ENCODE peak calls at places on chromosomes 4 and X, in five cellular contexts. E is K562, L is cardiac fibroblast, K is endodermal cell, C is PC-3. I is an unnamed sample.
A peak's percentile ranks its signal among the peaks of the same experiment; 100 is the strongest.

GRCh38 chrX:22310779-22311178 is 38.1 kb downstream of the CBLL2 start:
- DNase-seq in E (no peak), L (peak; percentile 69), K (no peak), C (no peak), I (no peak)

GRCh38 chrX:135737361-135738071 is 24.1 kb downstream of the CT45A1 start:
- DNase-seq in E (no peak), L (peak; percentile 1), K (no peak), C (peak; percentile 42), I (no peak)

GRCh38 chr4:67030636-67031035 is 514.7 kb downstream of the CENPC start:
- DNase-seq in E (no peak), L (peak; percentile 32), K (no peak), C (no peak), I (no peak)

GRCh38 chrX:40544343-40545250 is 36.2 kb upstream of the ATP6AP2 start:
- DNase-seq in E (peak; percentile 52), L (peak; percentile 15), K (no peak), C (peak; percentile 42), I (no peak)

GRCh38 chr4:23022032-23022431 is 329.3 kb downstream of the GBA3 start:
- DNase-seq in E (no peak), L (peak; percentile 37), K (peak; percentile 47), C (peak; percentile 89), I (peak; percentile 75)

GRCh38 chr4:99352602-99353580 is at the start of gene ADH1C:
- DNase-seq in E (no peak), L (peak; percentile 44), K (no peak), C (no peak), I (no peak)

GRCh38 chrX:27336466-27337091 is 126.6 kb downstream of the PPP4R3C start:
- DNase-seq in E (peak; percentile 34), L (peak; percentile 20), K (peak; percentile 82), C (peak; percentile 60), I (no peak)

GRCh38 chr4:24991015-24991414 is 39.7 kb downstream of the LGI2 start:
- DNase-seq in E (no peak), L (peak; percentile 86), K (no peak), C (peak; percentile 16), I (peak; percentile 55)

GRCh38 chr4:97498875-97499274 is 644.4 kb downstream of the STPG2 start:
- DNase-seq in E (no peak), L (peak; percentile 20), K (no peak), C (peak; percentile 92), I (no peak)

GRCh38 chrX:19382500-19383145 is 38.9 kb downstream of the PDHA1 start:
- DNase-seq in E (peak; percentile 24), L (peak; percentile 41), K (peak; percentile 91), C (peak; percentile 68), I (no peak)

GRCh38 chrX:68832101-68832416 is 3.2 kb downstream of the EFNB1 start:
- DNase-seq in E (no peak), L (peak; percentile 78), K (peak; percentile 63), C (peak; percentile 70), I (peak; percentile 41)

GRCh38 chr4:152613841-152614240 is 66.0 kb downstream of the TMEM154 start:
- DNase-seq in E (no peak), L (no peak), K (peak; percentile 43), C (no peak), I (no peak)

GRCh38 chr4:2799444-2799911 is 6.6 kb downstream of the SH3BP2 start:
- DNase-seq in E (no peak), L (no peak), K (no peak), C (no peak), I (no peak)

GRCh38 chr4:2798399-2799301 is 5.8 kb downstream of the SH3BP2 start:
- DNase-seq in E (peak; percentile 49), L (peak; percentile 72), K (no peak), C (no peak), I (no peak)

GRCh38 chr4:2797545-2798305 is 4.8 kb downstream of the SH3BP2 start:
- DNase-seq in E (no peak), L (no peak), K (no peak), C (no peak), I (no peak)

GRCh38 chr4:2800691-2801596 is 8.1 kb downstream of the SH3BP2 start:
- DNase-seq in E (peak; percentile 73), L (peak; percentile 97), K (peak; percentile 87), C (no peak), I (no peak)

GRCh38 chr4:2799971-2800690 is 7.2 kb downstream of the SH3BP2 start:
- DNase-seq in E (no peak), L (no peak), K (no peak), C (no peak), I (no peak)
- H3K4me3 ChIP-seq in E (no peak overlapping the region), L (peak overlapping the region; percentile 3), K (no peak overlapping the region), C (no peak overlapping the region), I (no peak overlapping the region)

GRCh38 chr4:156298230-156298629 is 344.6 kb upstream of the CTSO start:
- DNase-seq in E (no peak), L (peak; percentile 89), K (no peak), C (no peak), I (peak; percentile 80)

GRCh38 chr4:156295676-156296075 is 342.0 kb upstream of the CTSO start:
- DNase-seq in E (no peak), L (peak; percentile 16), K (no peak), C (peak; percentile 13), I (no peak)

GRCh38 chr4:156291317-156291716 is 337.7 kb upstream of the CTSO start:
- DNase-seq in E (no peak), L (peak; percentile 78), K (no peak), C (peak; percentile 65), I (peak; percentile 24)

GRCh38 chr4:156293657-156294297 is 340.1 kb upstream of the CTSO start:
- DNase-seq in E (no peak), L (peak; percentile 90), K (no peak), C (peak; percentile 79), I (peak; percentile 7)

GRCh38 chr4:156294577-156294976 is 340.9 kb upstream of the CTSO start:
- DNase-seq in E (no peak), L (peak; percentile 91), K (peak; percentile 53), C (peak; percentile 70), I (peak; percentile 70)
- TF ChIP-seq CTCF in E (no peak), L (peak; percentile 37), K (peak; percentile 68), C (peak; percentile 55), I (peak; percentile 47)

GRCh38 chr4:128600410-128600809 is 209.1 kb upstream of the JADE1 start:
- DNase-seq in E (no peak), L (peak; percentile 78), K (no peak), C (no peak), I (no peak)
- H3K4me3 ChIP-seq in E (no peak overlapping the region), L (no peak overlapping the region), K (peak overlapping the region; percentile 6), C (no peak overlapping the region), I (no peak overlapping the region)

GRCh38 chr4:71050809-71051208 is 57.4 kb downstream of the DCK start:
- DNase-seq in E (no peak), L (peak; percentile 5), K (no peak), C (peak; percentile 43), I (no peak)
- TF ChIP-seq CTCF in E (peak; percentile 26), L (no peak), K (no peak), C (peak; percentile 29), I (no peak)

GRCh38 chr4:47510036-47510435 is 25.0 kb downstream of the ATP10D start:
- DNase-seq in E (no peak), L (no peak), K (no peak), C (no peak), I (no peak)
- H3K4me3 ChIP-seq in E (no peak overlapping the region), L (no peak overlapping the region), K (no peak overlapping the region), C (no peak overlapping the region), I (no peak overlapping the region)

GRCh38 chr4:38783109-38783460 is 295 bp upstream of the TLR10 start:
- DNase-seq in E (no peak), L (no peak), K (peak; percentile 48), C (no peak), I (no peak)
- TF ChIP-seq CTCF in E (no peak), L (no peak), K (peak; percentile 20), C (no peak), I (no peak)